ENCODE peak calls at places on chromosome 10, in four cellular contexts. One of them, this sample, is unnamed.

GRCh38 chr10:117168135-117168674 is 29.1 kb upstream of the KCNK18 start:
- DNase-seq in HepG2: no peak
- DNase-seq in GM12878: no peak
- DNase-seq in HCT116: no peak
- DNase-seq in this sample: peak; percentile 84

GRCh38 chr10:17228081-17229015 is at the start of gene VIM:
- DNase-seq in HepG2: no peak
- DNase-seq in GM12878: peak; percentile 69
- DNase-seq in HCT116: peak; percentile 84
- DNase-seq in this sample: peak; percentile 94

GRCh38 chr10:35079763-35080162 is 10.4 kb downstream of the CUL2 start:
- DNase-seq in HepG2: no peak
- DNase-seq in GM12878: no peak
- DNase-seq in HCT116: peak; percentile 15
- DNase-seq in this sample: no peak

GRCh38 chr10:102418612-102419560 is at the start of gene PSD:
- DNase-seq in HepG2: no peak
- DNase-seq in GM12878: no peak
- DNase-seq in HCT116: no peak
- DNase-seq in this sample: peak; percentile 33

GRCh38 chr10:113362645-113363091 is 190.2 kb upstream of the HABP2 start:
- DNase-seq in HepG2: no peak
- DNase-seq in GM12878: no peak
- DNase-seq in HCT116: no peak
- DNase-seq in this sample: no peak

GRCh38 chr10:452512-453504 is 236.7 kb downstream of the DIP2C start:
- DNase-seq in HepG2: no peak
- DNase-seq in GM12878: no peak
- DNase-seq in HCT116: no peak
- DNase-seq in this sample: no peak

GRCh38 chr10:30190831-30191552 is 131.6 kb upstream of the JCAD start:
- DNase-seq in HepG2: no peak
- DNase-seq in GM12878: no peak
- DNase-seq in HCT116: no peak
- DNase-seq in this sample: peak; percentile 77

GRCh38 chr10:7111574-7111973 is 299.3 kb downstream of the SFMBT2 start:
- DNase-seq in HepG2: no peak
- DNase-seq in GM12878: no peak
- DNase-seq in HCT116: no peak
- DNase-seq in this sample: no peak

GRCh38 chr10:60123172-60123571 is 216.8 kb upstream of the CCDC6 start:
- DNase-seq in HepG2: no peak
- DNase-seq in GM12878: no peak
- DNase-seq in HCT116: peak; percentile 50
- DNase-seq in this sample: no peak

GRCh38 chr10:79060641-79061255 is 8.0 kb upstream of the ZMIZ1 start:
- DNase-seq in HepG2: no peak
- DNase-seq in GM12878: no peak
- DNase-seq in HCT116: no peak
- DNase-seq in this sample: no peak

GRCh38 chr10:24552346-24553016 is 171.2 kb downstream of the ARHGAP21 start:
- DNase-seq in HepG2: peak; percentile 35
- DNase-seq in GM12878: no peak
- DNase-seq in HCT116: peak; percentile 83
- DNase-seq in this sample: peak; percentile 87

GRCh38 chr10:30562787-30563186 is 66.8 kb downstream of the LYZL2 start:
- DNase-seq in HepG2: no peak
- DNase-seq in GM12878: no peak
- DNase-seq in HCT116: no peak
- DNase-seq in this sample: no peak

GRCh38 chr10:44405038-44405437 is 20.1 kb upstream of the CXCL12 start:
- DNase-seq in HepG2: no peak
- DNase-seq in GM12878: no peak
- DNase-seq in HCT116: no peak
- DNase-seq in this sample: no peak

GRCh38 chr10:87593702-87594101 is 66.0 kb upstream of the PAPSS2 start:
- DNase-seq in HepG2: no peak
- DNase-seq in GM12878: no peak
- DNase-seq in HCT116: no peak
- DNase-seq in this sample: no peak

GRCh38 chr10:42150428-42151061 is 487.8 kb downstream of the ZNF33B start:
- DNase-seq in HepG2: no peak
- DNase-seq in GM12878: no peak
- DNase-seq in HCT116: no peak
- DNase-seq in this sample: no peak

GRCh38 chr10:48428896-48429295 is 122.4 kb downstream of the MAPK8 start:
- DNase-seq in HepG2: no peak
- DNase-seq in GM12878: no peak
- DNase-seq in HCT116: no peak
- DNase-seq in this sample: no peak

GRCh38 chr10:48604408-48605263 is at the start of gene ARHGAP22:
- DNase-seq in HepG2: no peak
- DNase-seq in GM12878: no peak
- DNase-seq in HCT116: no peak
- DNase-seq in this sample: peak; percentile 88

GRCh38 chr10:100373298-100374136 is 26.5 kb downstream of the SCD start:
- DNase-seq in HepG2: peak; percentile 99
- DNase-seq in GM12878: peak; percentile 85
- DNase-seq in HCT116: peak; percentile 100
- DNase-seq in this sample: peak; percentile 95

GRCh38 chr10:100370561-100370975 is 23.5 kb downstream of the SCD start:
- DNase-seq in HepG2: peak; percentile 66
- DNase-seq in GM12878: no peak
- DNase-seq in HCT116: peak; percentile 72
- DNase-seq in this sample: no peak

GRCh38 chr10:100372415-100373297 is 25.6 kb downstream of the SCD start:
- DNase-seq in HepG2: no peak
- DNase-seq in GM12878: no peak
- DNase-seq in HCT116: no peak
- DNase-seq in this sample: no peak

GRCh38 chr10:100370976-100371706 is 24.1 kb downstream of the SCD start:
- DNase-seq in HepG2: peak; percentile 91
- DNase-seq in GM12878: peak; percentile 34
- DNase-seq in HCT116: peak; percentile 93
- DNase-seq in this sample: peak; percentile 60

DNA sequence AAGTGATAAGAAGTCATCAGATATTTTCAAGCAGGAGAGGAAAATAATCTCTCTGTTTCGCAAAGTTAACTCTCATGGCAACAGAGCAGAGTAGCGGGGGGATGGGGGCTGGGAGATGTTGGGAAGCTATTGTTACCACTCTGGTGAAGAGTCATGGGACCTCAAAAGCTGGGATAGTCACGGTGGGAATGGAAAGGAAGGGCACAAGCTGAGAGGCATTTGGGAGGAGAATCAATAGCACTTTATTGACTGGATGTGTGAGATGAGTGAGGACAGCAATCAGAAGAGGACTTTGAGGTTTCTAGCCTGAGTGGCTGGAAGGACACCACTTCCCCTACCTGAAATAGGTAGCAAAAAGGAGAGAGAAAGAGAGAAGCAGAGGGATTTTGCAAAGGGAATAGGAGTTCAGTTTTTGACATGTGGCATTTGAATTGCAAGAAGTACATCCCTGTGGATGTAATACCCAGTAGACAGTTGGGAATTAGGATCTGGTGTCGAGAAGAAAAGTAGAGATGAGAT is 27.2 kb downstream of the SCD start:
- DNase-seq in HepG2: peak; percentile 92
- DNase-seq in GM12878: no peak
- DNase-seq in HCT116: no peak
- DNase-seq in this sample: no peak
- TF ChIP-seq POLR2A in HepG2: peak; percentile 52
- TF ChIP-seq POLR2A in GM12878: no peak
- TF ChIP-seq POLR2A in HCT116: no peak
- TF ChIP-seq POLR2A in this sample: peak; percentile 70

DNA sequence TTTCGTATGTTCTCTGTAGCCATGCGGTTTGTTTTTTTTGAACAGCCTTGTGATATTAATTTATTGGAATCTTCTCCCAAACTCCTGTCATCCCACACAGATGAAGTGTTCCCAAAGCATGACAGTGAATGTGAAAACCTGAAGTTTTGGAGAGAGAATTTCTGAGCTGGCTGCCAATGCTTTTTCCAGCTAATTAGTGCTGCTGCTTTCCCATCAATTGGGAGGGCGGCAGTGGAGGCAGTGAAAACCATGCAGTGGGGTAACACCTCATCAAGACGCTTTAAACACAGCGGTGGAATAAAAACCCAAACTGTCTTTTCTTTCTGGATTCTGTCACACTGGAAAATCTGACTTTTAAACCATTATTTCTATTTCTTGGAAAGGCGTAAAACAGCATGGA is 604.0 kb upstream of the ADARB2 start:
- DNase-seq in HepG2: no peak
- DNase-seq in GM12878: no peak
- DNase-seq in HCT116: no peak
- DNase-seq in this sample: no peak
- H3K4me2 ChIP-seq in HepG2: no peak overlapping the region
- H3K4me2 ChIP-seq in GM12878: no peak overlapping the region
- H3K4me2 ChIP-seq in HCT116: no peak overlapping the region
- H3K4me2 ChIP-seq in this sample: no peak overlapping the region

DNA sequence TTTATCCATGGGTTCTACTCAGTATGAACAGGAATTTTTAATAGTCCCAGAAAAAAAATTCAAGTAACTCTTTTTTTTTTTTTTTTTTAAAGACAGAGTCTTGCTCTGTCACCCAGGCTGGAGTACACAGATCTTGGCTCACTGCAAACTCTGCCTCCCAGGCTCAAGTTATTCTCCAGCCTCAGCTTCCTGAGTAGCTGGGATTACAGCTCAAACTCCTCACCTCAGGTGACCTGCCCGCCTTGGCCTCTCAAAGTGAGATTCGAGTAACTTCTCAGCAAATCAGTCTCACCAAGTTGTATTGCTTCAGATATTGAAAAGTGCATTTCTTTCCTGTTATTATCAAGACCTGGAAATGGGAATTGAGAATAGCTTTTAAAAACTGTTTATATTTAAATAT is 281.2 kb upstream of the MINDY3 start:
- DNase-seq in HepG2: no peak
- DNase-seq in GM12878: no peak
- DNase-seq in HCT116: no peak
- DNase-seq in this sample: no peak
- TF ChIP-seq ZBTB33 in HepG2: no peak
- TF ChIP-seq ZBTB33 in GM12878: no peak
- TF ChIP-seq ZBTB33 in HCT116: no peak
- TF ChIP-seq ZBTB33 in this sample: no peak

GRCh38 chr10:77552252-77552651 is 85.4 kb downstream of the KCNMA1 start:
- DNase-seq in HepG2: no peak
- DNase-seq in GM12878: no peak
- DNase-seq in HCT116: no peak
- DNase-seq in this sample: no peak
- TF ChIP-seq POLR2A in HepG2: no peak
- TF ChIP-seq POLR2A in GM12878: no peak
- TF ChIP-seq POLR2A in HCT116: no peak
- TF ChIP-seq POLR2A in this sample: no peak

DNA sequence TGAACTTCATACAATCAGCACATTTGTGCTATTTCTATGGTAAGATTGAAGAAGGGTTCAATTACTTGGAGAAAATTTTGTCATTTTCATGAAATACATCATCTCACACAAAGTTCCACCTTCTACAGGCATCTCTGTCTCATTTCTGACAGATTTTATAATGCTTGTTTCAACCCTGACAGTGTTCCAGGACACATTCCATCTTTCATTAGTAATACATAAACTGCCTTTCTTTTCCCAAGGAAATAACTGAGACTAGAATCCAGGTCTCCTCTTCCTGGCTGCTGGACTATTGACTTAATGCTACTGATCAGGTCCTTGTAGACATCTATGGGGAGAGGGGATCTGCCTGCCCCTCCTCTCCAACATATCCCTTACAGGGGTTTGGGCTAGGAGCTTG is 70.1 kb upstream of the PLPP4 start:
- DNase-seq in HepG2: no peak
- DNase-seq in GM12878: no peak
- DNase-seq in HCT116: no peak
- DNase-seq in this sample: no peak
- H3K4me2 ChIP-seq in HepG2: no peak overlapping the region
- H3K4me2 ChIP-seq in GM12878: no peak overlapping the region
- H3K4me2 ChIP-seq in HCT116: no peak overlapping the region
- H3K4me2 ChIP-seq in this sample: no peak overlapping the region

DNA sequence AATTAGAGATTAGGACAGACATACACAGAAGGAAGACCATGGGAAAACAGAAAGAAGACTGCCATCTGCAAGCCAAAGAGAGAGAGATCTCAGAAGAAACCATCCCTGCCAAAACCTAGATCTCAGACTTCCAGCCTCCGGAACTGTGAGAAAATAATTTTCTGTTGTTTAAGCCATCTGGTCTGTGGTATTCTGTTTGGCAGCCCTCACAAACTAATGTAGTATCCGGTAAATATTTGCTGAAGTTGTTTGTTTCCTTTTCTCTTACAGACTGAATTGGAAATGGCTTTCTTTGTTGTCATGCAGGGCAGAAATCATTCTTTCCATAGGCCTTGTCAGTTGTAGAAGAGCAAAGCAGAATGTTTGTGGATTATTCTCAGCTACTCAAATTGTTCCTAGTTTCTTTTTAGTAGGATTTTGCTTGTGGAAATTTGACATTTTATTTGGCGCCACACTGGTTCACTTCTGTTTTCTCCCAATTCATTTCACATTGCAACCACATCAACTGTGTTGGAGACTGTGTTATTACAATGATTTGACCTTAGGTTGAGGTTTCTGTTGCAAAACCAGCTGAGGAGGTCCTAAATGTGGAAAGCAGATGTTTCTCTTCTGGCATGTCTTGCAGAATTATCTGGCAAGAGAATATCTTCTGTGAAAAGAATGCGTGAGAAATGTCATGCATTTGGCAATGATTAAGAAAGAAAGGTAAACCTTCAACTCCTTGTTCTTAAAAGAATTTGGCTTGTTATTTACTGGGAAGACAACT is 25.9 kb downstream of the ACTA2 start:
- DNase-seq in HepG2: no peak
- DNase-seq in GM12878: no peak
- DNase-seq in HCT116: no peak
- DNase-seq in this sample: no peak
- TF ChIP-seq ZBTB33 in HepG2: no peak
- TF ChIP-seq ZBTB33 in GM12878: no peak
- TF ChIP-seq ZBTB33 in HCT116: no peak
- TF ChIP-seq ZBTB33 in this sample: no peak

DNA sequence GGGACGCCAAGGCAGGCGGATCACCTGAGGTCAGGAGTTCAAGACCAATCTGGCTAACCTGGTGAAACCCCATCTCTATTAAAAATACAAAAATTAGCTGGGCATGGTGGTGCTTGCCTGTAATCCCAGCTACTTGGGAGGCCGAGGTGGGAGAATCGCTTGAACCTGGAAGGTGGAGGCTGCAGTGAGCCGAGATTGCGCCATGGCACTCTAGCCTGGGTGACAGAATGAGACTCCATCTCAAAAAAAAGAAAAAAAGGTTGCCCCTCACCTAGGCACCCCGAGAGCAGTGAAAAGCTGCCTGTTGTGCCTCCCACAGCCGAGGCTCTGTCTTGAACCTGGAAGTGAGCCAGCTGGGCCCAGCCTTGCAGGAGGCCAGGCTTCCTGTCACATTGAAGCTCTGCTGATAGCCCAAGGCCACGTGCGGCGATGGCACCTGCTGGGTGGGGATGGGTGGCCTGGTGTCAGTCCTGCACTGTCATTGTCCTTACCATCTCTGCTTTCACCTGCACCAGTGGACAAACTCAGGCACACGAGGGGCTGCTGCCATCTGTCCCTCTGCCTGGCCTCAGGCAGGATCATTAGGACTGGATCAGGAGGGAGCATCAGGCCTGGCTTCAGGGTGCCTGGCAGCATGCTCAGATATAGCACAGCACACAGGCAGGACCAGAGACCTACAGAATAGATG is 37.8 kb downstream of the DNAJB12 start:
- DNase-seq in HepG2: peak; percentile 73
- DNase-seq in GM12878: no peak
- DNase-seq in HCT116: no peak
- DNase-seq in this sample: peak; percentile 86
- TF ChIP-seq POLR2A in HepG2: no peak
- TF ChIP-seq POLR2A in GM12878: no peak
- TF ChIP-seq POLR2A in HCT116: no peak
- TF ChIP-seq POLR2A in this sample: no peak

GRCh38 chr10:80158126-80158525 is 25.6 kb downstream of the PLAC9 start:
- DNase-seq in HepG2: no peak
- DNase-seq in GM12878: no peak
- DNase-seq in HCT116: no peak
- DNase-seq in this sample: no peak
- H3K4me2 ChIP-seq in HepG2: no peak overlapping the region
- H3K4me2 ChIP-seq in GM12878: no peak overlapping the region
- H3K4me2 ChIP-seq in HCT116: peak overlapping the region; percentile 78
- H3K4me2 ChIP-seq in this sample: no peak overlapping the region